ENCODE peak calls at places on chromosome 6, in four cellular contexts. L is tibial nerve, E is HFF-Myc, H is left ventricle myocardium inferior. P is an unnamed sample.

GRCh38 chr6:29750709-29751108 is 27.5 kb downstream of the HLA-F start:
- DNase-seq in L (no peak), E (no peak), H (no peak), P (no peak)

GRCh38 chr6:52509281-52510212 is 67.3 kb downstream of the TRAM2 start:
- DNase-seq in H (no peak), L (no peak), E (no peak), P (no peak)

GRCh38 chr6:22737331-22737730 is 168.0 kb downstream of the HDGFL1 start:
- DNase-seq in L (peak), H (no peak), E (no peak), P (peak)

GRCh38 chr6:3151705-3152104 is 5.6 kb downstream of the TUBB2A start:
- DNase-seq in H (no peak), L (no peak), E (no peak), P (no peak)

GRCh38 chr6:160992323-160993314 is 1.1 kb downstream of the MAP3K4 start:
- DNase-seq in L (peak), H (peak), E (peak), P (peak)

GRCh38 chr6:155645328-155645727 is 189.7 kb upstream of the NOX3 start:
- DNase-seq in H (no peak), L (no peak), E (peak), P (no peak)

GRCh38 chr6:5840742-5841141 is 166.0 kb downstream of the NRN1 start:
- DNase-seq in E (no peak), H (no peak), L (no peak), P (no peak)

GRCh38 chr6:111625511-111626331 is 20.0 kb upstream of the TRAF3IP2 start:
- DNase-seq in H (no peak), L (no peak), E (no peak), P (peak)

GRCh38 chr6:31573239-31574105 is 1.4 kb downstream of the LTA start:
- DNase-seq in H (no peak), L (no peak), E (no peak), P (no peak)

GRCh38 chr6:68689910-68690309 is 54.8 kb downstream of the ADGRB3 start:
- DNase-seq in H (no peak), E (no peak), L (no peak), P (no peak)

GRCh38 chr6:87848616-87849015 is 146.6 kb upstream of the AKIRIN2 start:
- DNase-seq in L (no peak), H (no peak), E (no peak), P (no peak)

GRCh38 chr6:38134704-38135088 is 315.2 kb downstream of the ZFAND3 start:
- DNase-seq in E (no peak), H (no peak), L (no peak), P (no peak)

GRCh38 chr6:44304282-44305199 is 8.6 kb downstream of the AARS2 start:
- DNase-seq in H (peak), E (no peak), L (no peak), P (no peak)

GRCh38 chr6:84057908-84058307 is 24.3 kb downstream of the MRAP2 start:
- DNase-seq in L (no peak), H (no peak), E (no peak), P (no peak)

GRCh38 chr6:84061613-84062398 is 28.2 kb downstream of the MRAP2 start:
- DNase-seq in H (no peak), L (no peak), E (no peak), P (no peak)

GRCh38 chr6:84055646-84056045 is 22.1 kb downstream of the MRAP2 start:
- DNase-seq in H (no peak), E (no peak), L (no peak), P (no peak)

GRCh38 chr6:84061174-84061573 is 27.6 kb downstream of the MRAP2 start:
- DNase-seq in L (no peak), E (no peak), H (no peak), P (no peak)

DNA sequence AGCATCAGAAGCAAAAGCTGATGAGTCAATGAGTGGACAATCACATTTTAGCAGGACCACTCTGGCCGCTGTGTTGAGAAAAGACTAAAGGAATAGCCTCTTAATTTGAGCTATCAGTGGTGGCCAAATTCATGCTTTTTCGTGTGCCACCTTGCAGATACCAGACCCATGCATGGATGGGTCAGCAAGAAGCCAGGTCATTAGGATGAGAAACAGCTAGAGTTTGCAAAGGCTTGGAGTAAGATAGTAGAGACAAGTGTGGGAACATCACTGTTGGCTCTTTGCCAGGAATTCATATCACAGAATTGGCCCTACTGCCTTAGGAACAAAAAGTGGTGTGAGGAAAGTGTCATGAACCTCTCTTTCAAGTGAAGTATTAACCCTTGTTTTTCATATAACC is 25.5 kb downstream of the MRAP2 start:
- DNase-seq in E (no peak), L (no peak), H (no peak), P (no peak)
- TF ChIP-seq CTCF in E (no peak), L (no peak), H (no peak), P (no peak)

DNA sequence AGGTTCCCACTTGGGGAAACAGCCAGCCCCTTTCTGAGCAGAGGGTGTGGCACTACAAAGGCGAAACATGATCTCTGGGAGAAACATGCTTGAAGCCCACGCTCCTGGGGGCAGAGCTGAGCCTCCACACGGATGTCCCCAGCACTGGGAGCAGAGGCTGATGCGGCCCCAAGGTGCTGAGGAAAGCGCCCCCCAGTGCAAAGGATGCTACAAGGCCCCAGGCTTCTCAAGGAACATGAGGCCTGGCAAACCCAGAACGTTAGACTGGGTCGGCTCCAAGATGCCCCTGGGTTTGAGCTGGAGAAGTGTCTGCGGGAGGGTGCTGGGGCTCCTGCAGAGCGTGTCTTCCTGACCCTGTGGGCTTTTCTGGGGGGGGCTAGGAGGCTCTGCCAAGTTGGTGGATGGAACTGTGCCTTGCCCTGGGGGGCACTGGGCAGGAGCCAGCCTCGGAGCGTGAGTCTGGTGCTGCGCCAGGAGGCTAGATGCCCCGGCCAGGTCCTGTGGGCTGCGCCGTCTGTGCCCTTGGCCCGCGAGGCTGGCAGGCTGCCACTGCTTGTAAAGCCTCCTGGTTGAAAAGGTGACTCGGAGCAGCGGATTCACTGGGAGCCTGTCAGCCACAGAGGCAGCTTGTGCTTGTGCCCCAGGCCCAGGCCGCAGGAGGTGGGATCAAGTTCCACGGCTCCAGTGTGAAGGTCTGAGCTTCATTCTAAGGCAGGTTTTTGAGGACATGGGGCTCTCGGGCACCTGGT is 8.1 kb downstream of the SYNJ2 start:
- DNase-seq in E (no peak), L (no peak), H (peak), P (peak)
- H3K4me3 ChIP-seq in E (peak), L (no peak), H (no peak), P (no peak)

DNA sequence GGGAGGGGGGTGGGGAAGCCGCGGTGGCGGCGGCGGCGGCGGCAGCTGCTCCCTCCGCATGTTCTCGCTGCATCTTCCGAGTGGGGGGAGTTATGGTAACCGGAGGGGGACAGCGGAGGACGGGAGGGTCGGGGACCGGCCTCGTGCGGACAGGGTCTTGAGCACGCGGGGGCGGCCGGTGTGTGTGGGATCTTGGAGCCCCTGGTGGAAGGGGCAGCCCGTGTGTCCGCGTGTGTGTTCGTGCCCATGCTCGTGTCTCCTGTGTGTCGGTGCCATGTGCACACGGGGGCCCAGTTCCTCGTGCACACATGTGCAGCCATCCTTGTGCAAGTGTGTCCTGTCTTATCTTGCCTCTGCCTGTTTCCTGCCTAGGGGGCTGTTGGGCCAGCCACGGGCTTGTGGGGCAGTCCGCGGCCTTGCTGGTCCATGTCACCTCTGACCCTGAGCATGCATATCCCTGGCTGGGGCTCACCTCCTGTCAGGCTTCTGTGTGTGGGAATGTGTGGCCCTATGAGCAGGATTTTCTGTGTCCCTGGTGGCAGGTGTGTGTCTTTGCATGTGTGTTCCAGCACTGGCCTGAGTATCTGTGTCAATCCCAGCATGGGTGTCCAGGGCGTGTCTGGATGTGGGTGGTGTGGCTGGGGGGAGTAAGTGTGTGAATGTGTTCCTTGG is 8.5 kb downstream of the SYNGAP1 start:
- DNase-seq in E (no peak), H (no peak), L (no peak), P (no peak)
- TF ChIP-seq CTCF in E (peak), H (peak), L (peak), P (peak)

GRCh38 chr6:168686831-168687730 is 246.1 kb downstream of the SMOC2 start:
- DNase-seq in H (no peak), L (no peak), E (no peak), P (no peak)
- H3K4me3 ChIP-seq in H (no peak), L (no peak), E (no peak), P (no peak)